ENCODE peak calls at places on chromosomes 6 and 20, in four cellular contexts. L is left lung, H is Right ventricle myocardium superior, B is sciatic nerve. M is an unnamed sample.

GRCh38 chr20:23541330-23541729 is 27.0 kb downstream of the CST9L start:
- ATAC-seq in B (peak), L (no peak), H (no peak), M (no peak)

GRCh38 chr6:134740473-134741192 is 209.3 kb downstream of the ALDH8A1 start:
- ATAC-seq in B (no peak), H (no peak), L (peak), M (no peak)

GRCh38 chr6:209432-210103 is 82.7 kb upstream of the DUSP22 start:
- ATAC-seq in H (no peak), L (no peak), B (no peak), M (no peak)

GRCh38 chr20:49395183-49395582 is 87.3 kb downstream of the KCNB1 start:
- ATAC-seq in B (peak), H (peak), L (no peak), M (peak)

GRCh38 chr20:20220137-20220536 is 147.8 kb upstream of the INSM1 start:
- ATAC-seq in B (no peak), H (no peak), L (no peak), M (no peak)

GRCh38 chr6:149717588-149718458 is at the start of gene LATS1:
- ATAC-seq in L (peak), H (peak), B (peak), M (peak)

GRCh38 chr6:16352821-16353438 is 114.5 kb downstream of the GMPR start:
- ATAC-seq in L (no peak), H (no peak), B (no peak), M (no peak)

GRCh38 chr20:57398231-57398821 is 7.1 kb downstream of the RBM38 start:
- ATAC-seq in H (peak), B (peak), L (peak), M (peak)

GRCh38 chr6:24547243-24547642 is 52.5 kb downstream of the ALDH5A1 start:
- ATAC-seq in L (no peak), B (no peak), H (peak), M (no peak)

GRCh38 chr6:25315778-25316177 is 36.6 kb downstream of the CARMIL1 start:
- ATAC-seq in L (no peak), B (no peak), H (no peak), M (no peak)

GRCh38 chr6:123352705-123353104 is 284.0 kb downstream of the TRDN start:
- ATAC-seq in H (no peak), L (no peak), B (no peak), M (no peak)